ENCODE peak calls at places on chromosome 1, in eight cellular contexts. D is GM23338, O is Panc1, C is GM12878, G is esophagus muscularis mucosa, B is GM12891, M is prostate gland, X is stomach. R is an unnamed sample.

GRCh38 chr1:224524679-224525078 is 90.1 kb upstream of the WDR26 start:
- DNase-seq in C (no peak), M (no peak), D (no peak), G (no peak), O (no peak), B (no peak), X (no peak), R (no peak)

GRCh38 chr1:167770127-167770526 is 48.3 kb downstream of the MPZL1 start:
- DNase-seq in C (no peak), X (no peak), G (no peak), D (peak; percentile 30), O (no peak), M (no peak), B (no peak), R (no peak)

GRCh38 chr1:228109962-228110488 is 926 bp upstream of the MRPL55 start:
- DNase-seq in B (no peak), C (no peak), X (no peak), D (peak; percentile 60), O (no peak), M (no peak), G (no peak), R (no peak)

GRCh38 chr1:61754545-61754944 is 12.3 kb downstream of the PATJ start:
- DNase-seq in O (no peak), C (no peak), M (no peak), X (no peak), D (no peak), G (no peak), B (no peak), R (no peak)

GRCh38 chr1:162159515-162159914 is 90.0 kb downstream of the NOS1AP start:
- DNase-seq in B (no peak), X (peak; percentile 74), G (no peak), M (no peak), O (no peak), C (no peak), D (no peak), R (no peak)

GRCh38 chr1:206912445-206913095 is 9.2 kb downstream of the FCMR start:
- DNase-seq in B (no peak), C (no peak), X (peak; percentile 75), O (peak; percentile 57), D (peak; percentile 82), M (peak; percentile 78), G (peak; percentile 94), R (peak; percentile 51)

GRCh38 chr1:234731371-234732085 is 121.5 kb upstream of the IRF2BP2 start:
- DNase-seq in O (no peak), C (peak; percentile 68), G (no peak), D (no peak), X (no peak), B (peak; percentile 62), M (no peak), R (peak; percentile 52)

GRCh38 chr1:60960846-60961542 is 121.4 kb upstream of the NFIA start:
- DNase-seq in O (no peak), M (no peak), C (no peak), D (no peak), G (no peak), X (no peak), B (no peak), R (no peak)

GRCh38 chr1:18743233-18743632 is 112.6 kb downstream of the PAX7 start:
- DNase-seq in M (no peak), X (no peak), B (no peak), C (no peak), O (no peak), G (no peak), D (peak; percentile 91), R (no peak)

GRCh38 chr1:61120998-61121397 is 38.6 kb downstream of the NFIA start:
- DNase-seq in G (no peak), D (no peak), M (no peak), X (no peak), C (no peak), O (no peak), B (no peak), R (no peak)

GRCh38 chr1:191022856-191023255 is 545.2 kb upstream of the BRINP3 start:
- DNase-seq in M (no peak), B (no peak), O (no peak), G (no peak), D (no peak), X (no peak), C (no peak), R (no peak)

GRCh38 chr1:207888647-207889046 is 22.3 kb downstream of the CD34 start:
- DNase-seq in D (no peak), C (no peak), G (no peak), O (no peak), B (no peak), M (no peak), X (peak; percentile 25), R (no peak)

GRCh38 chr1:153921803-153922075 is 1.0 kb downstream of the GATAD2B start:
- DNase-seq in O (no peak), G (no peak), X (no peak), M (peak; percentile 15), D (peak; percentile 37), C (no peak), B (no peak), R (no peak)

GRCh38 chr1:20552728-20553571 is 577 bp downstream of the FAM43B start:
- DNase-seq in M (no peak), D (peak; percentile 58), C (no peak), O (no peak), G (no peak), B (peak; percentile 43), X (no peak), R (no peak)

GRCh38 chr1:93620169-93620840 is 61.3 kb downstream of the BCAR3 start:
- DNase-seq in M (no peak), B (no peak), G (no peak), C (no peak), D (no peak), X (no peak), O (no peak), R (no peak)

GRCh38 chr1:907611-908451 is 15.9 kb upstream of the SAMD11 start:
- DNase-seq in M (no peak), C (no peak), B (peak; percentile 13), D (peak; percentile 1), G (no peak), X (peak; percentile 23), O (no peak), R (peak; percentile 15)

GRCh38 chr1:67747667-67748066 is 62.7 kb downstream of the GADD45A start:
- DNase-seq in O (no peak), G (no peak), D (no peak), M (no peak), B (no peak), C (no peak), X (no peak), R (no peak)

GRCh38 chr1:67749844-67750689 is 65.1 kb downstream of the GADD45A start:
- DNase-seq in G (no peak), C (no peak), M (peak; percentile 58), D (peak; percentile 46), X (no peak), O (no peak), B (no peak), R (no peak)

GRCh38 chr1:67749263-67749843 is 64.4 kb downstream of the GADD45A start:
- DNase-seq in M (peak; percentile 56), B (no peak), O (no peak), X (peak; percentile 35), G (no peak), C (no peak), D (peak; percentile 80), R (no peak)

GRCh38 chr1:67748147-67748546 is 63.1 kb downstream of the GADD45A start:
- DNase-seq in O (no peak), D (no peak), C (no peak), X (no peak), M (no peak), B (no peak), G (no peak), R (no peak)

GRCh38 chr1:67748630-67749029 is 63.6 kb downstream of the GADD45A start:
- DNase-seq in O (no peak), X (no peak), G (no peak), B (no peak), M (no peak), D (no peak), C (peak; percentile 47), R (no peak)
- TF ChIP-seq POLR2AphosphoS5 in O (no peak), X (no peak), G (no peak), B (no peak), M (peak; percentile 49), D (no peak), C (no peak), R (no peak)

GRCh38 chr1:37691497-37692077 is 729 bp upstream of the CDCA8 start:
- DNase-seq in B (no peak), M (peak; percentile 16), C (no peak), G (no peak), D (peak; percentile 41), O (no peak), X (peak; percentile 59), R (no peak)

GRCh38 chr1:37692834-37693175 is 489 bp downstream of the CDCA8 start:
- DNase-seq in X (no peak), O (no peak), C (no peak), D (peak; percentile 39), B (no peak), M (peak; percentile 6), G (no peak), R (no peak)

GRCh38 chr1:37697090-37697489 is 4.8 kb downstream of the CDCA8 start:
- DNase-seq in X (no peak), O (no peak), B (no peak), C (no peak), D (no peak), M (no peak), G (no peak), R (no peak)

GRCh38 chr1:37697737-37698136 is 5.4 kb downstream of the CDCA8 start:
- DNase-seq in B (no peak), M (no peak), G (no peak), X (no peak), D (no peak), C (no peak), O (no peak), R (no peak)

GRCh38 chr1:37692078-37692833 is at the start of gene CDCA8:
- DNase-seq in D (peak; percentile 98), B (peak; percentile 95), G (peak; percentile 99), X (peak; percentile 98), O (peak; percentile 91), C (peak; percentile 93), M (peak; percentile 99), R (peak; percentile 95)
- TF ChIP-seq POLR2AphosphoS5 in D (peak; percentile 95), B (peak; percentile 83), G (peak; percentile 51), X (peak; percentile 65), O (peak; percentile 93), C (peak; percentile 83), M (peak; percentile 99), R (peak; percentile 90)

GRCh38 chr1:246677842-246678241 is 46.4 kb upstream of the SCCPDH start:
- DNase-seq in D (no peak), B (no peak), O (no peak), X (no peak), C (no peak), M (no peak), G (no peak), R (no peak)
- TF ChIP-seq POLR2AphosphoS5 in D (no peak), B (no peak), O (no peak), X (no peak), C (no peak), M (no peak), G (no peak), R (no peak)

DNA sequence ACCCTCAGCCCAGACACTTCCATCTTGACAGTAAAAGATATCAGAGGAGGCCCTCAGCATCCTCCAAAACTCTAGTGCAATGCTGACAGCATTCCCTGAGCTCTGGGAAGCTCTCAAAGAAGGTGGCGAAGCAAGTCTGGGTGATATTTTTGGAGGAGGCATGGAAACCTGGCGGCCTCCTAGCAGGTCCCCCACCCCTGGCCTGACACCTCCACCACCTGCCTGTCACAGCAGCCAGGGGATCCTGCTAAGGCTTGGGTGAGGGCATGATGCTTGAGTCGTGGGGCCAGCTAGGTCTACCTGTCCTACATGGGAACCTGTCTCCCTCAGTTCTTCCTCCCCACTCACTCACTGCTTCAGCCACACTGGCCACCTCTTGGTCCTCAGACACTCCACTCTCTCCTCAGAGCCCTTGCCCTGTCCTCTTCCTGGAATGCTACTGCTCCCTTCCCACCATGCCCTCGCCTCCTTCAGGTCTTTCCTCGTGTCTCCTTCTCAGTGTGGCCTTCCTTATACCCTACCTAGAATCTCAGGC is 8.5 kb downstream of the DHRS3 start:
- DNase-seq in B (no peak), C (no peak), D (no peak), O (no peak), X (no peak), G (no peak), M (no peak), R (no peak)
- TF ChIP-seq POLR2AphosphoS5 in B (no peak), C (no peak), D (no peak), O (peak; percentile 71), X (no peak), G (no peak), M (no peak), R (no peak)

R was measured in GM12892.